ENCODE peak calls at places on chromosomes 5 and 9, in seven cellular contexts. L is SK-N-SH, A is nephron progenitor cell, H is AG04449, Y is EH, K is choroid plexus epithelial cell, I is pancreas. T is an unnamed sample.

GRCh38 chr5:116939641-116940040 is 365.0 kb upstream of the SEMA6A start:
- DNase-seq in A (no peak), Y (no peak), H (no peak), L (no peak), I (no peak), K (no peak), T (no peak)

GRCh38 chr5:119367502-119368237 is 11.9 kb downstream of the TNFAIP8 start:
- DNase-seq in Y (peak; percentile 50), K (no peak), H (no peak), I (no peak), A (no peak), L (no peak), T (no peak)

GRCh38 chr9:128807827-128808226 is 10.5 kb upstream of the ENDOG start:
- DNase-seq in H (no peak), L (no peak), A (no peak), I (no peak), Y (no peak), K (no peak), T (no peak)

GRCh38 chr9:23581936-23582335 is 244.1 kb downstream of the ELAVL2 start:
- DNase-seq in K (no peak), I (no peak), L (no peak), Y (no peak), A (no peak), H (no peak), T (no peak)

GRCh38 chr9:69535911-69536310 is 136.3 kb downstream of the APBA1 start:
- DNase-seq in Y (peak; percentile 33), A (no peak), H (peak; percentile 23), I (no peak), L (no peak), K (no peak), T (no peak)

GRCh38 chr9:115234094-115234493 is 116.1 kb upstream of the TNC start:
- DNase-seq in H (peak; percentile 73), L (no peak), I (no peak), K (peak; percentile 81), Y (peak; percentile 92), A (no peak), T (no peak)

GRCh38 chr5:134526483-134527155 is 1.1 kb downstream of the JADE2 start:
- DNase-seq in I (peak; percentile 91), A (peak; percentile 71), Y (peak; percentile 35), H (no peak), K (peak; percentile 73), L (peak; percentile 86), T (peak; percentile 88)

GRCh38 chr9:122036988-122037387 is 56.1 kb downstream of the TTLL11 start:
- DNase-seq in A (no peak), H (no peak), L (no peak), Y (peak; percentile 86), K (peak; percentile 47), I (no peak), T (no peak)

GRCh38 chr9:87324613-87325194 is 173.0 kb upstream of the DAPK1 start:
- DNase-seq in L (peak; percentile 64), A (no peak), I (no peak), K (peak; percentile 85), Y (peak; percentile 78), H (no peak), T (no peak)

GRCh38 chr5:172852490-172853354 is 18.7 kb downstream of the ERGIC1 start:
- DNase-seq in L (no peak), Y (peak; percentile 52), H (no peak), A (no peak), K (no peak), I (no peak), T (no peak)

GRCh38 chr9:2362170-2362569 is 259.4 kb upstream of the VLDLR start:
- DNase-seq in Y (no peak), A (no peak), H (no peak), L (no peak), I (no peak), K (no peak), T (no peak)

GRCh38 chr9:124639637-124640036 is 131.5 kb downstream of the NR6A1 start:
- DNase-seq in A (no peak), K (no peak), I (no peak), L (no peak), H (no peak), Y (no peak), T (no peak)

GRCh38 chr5:175853573-175854230 is 17.7 kb upstream of the CPLX2 start:
- DNase-seq in A (no peak), L (no peak), Y (no peak), K (no peak), I (no peak), H (no peak), T (no peak)

GRCh38 chr5:59161206-59162105 is 578.6 kb downstream of the RAB3C start:
- DNase-seq in L (no peak), I (no peak), A (no peak), Y (no peak), K (no peak), H (no peak), T (no peak)

GRCh38 chr9:136303066-136303824 is 649 bp downstream of the CCDC187 start:
- DNase-seq in I (no peak), L (no peak), A (no peak), K (no peak), H (no peak), Y (no peak), T (no peak)

GRCh38 chr9:129520981-129521380 is 99.9 kb downstream of the C9orf50 start:
- DNase-seq in I (no peak), Y (no peak), H (no peak), L (no peak), A (no peak), K (no peak), T (no peak)

GRCh38 chr5:42715791-42716190 is 40.8 kb upstream of the CCDC152 start:
- DNase-seq in H (no peak), Y (peak; percentile 7), I (no peak), K (no peak), L (no peak), A (peak; percentile 18), T (no peak)

GRCh38 chr9:33445389-33445881 is 2.0 kb downstream of the AQP3 start:
- DNase-seq in I (peak; percentile 82), K (no peak), A (no peak), L (no peak), H (no peak), Y (no peak), T (no peak)

GRCh38 chr9:114061292-114061691 is 16.8 kb downstream of the AMBP start:
- DNase-seq in I (no peak), K (no peak), Y (no peak), H (no peak), A (no peak), L (no peak), T (peak; percentile 1)

GRCh38 chr9:72441296-72442211 is 76.5 kb upstream of the ZFAND5 start:
- DNase-seq in A (no peak), I (no peak), H (no peak), Y (peak; percentile 37), K (no peak), L (no peak), T (no peak)

GRCh38 chr9:134192311-134192950 is 28.1 kb upstream of the RNU6ATAC start:
- DNase-seq in A (no peak), K (no peak), Y (no peak), L (peak; percentile 24), H (no peak), I (peak; percentile 43), T (peak; percentile 2)

GRCh38 chr5:107414802-107415201 is 255.9 kb downstream of the EFNA5 start:
- DNase-seq in K (no peak), L (no peak), A (no peak), I (no peak), H (no peak), Y (no peak), T (no peak)

GRCh38 chr5:139699352-139699751 is 51.2 kb downstream of the CXXC5 start:
- DNase-seq in I (no peak), H (no peak), K (no peak), Y (no peak), L (no peak), A (no peak), T (no peak)

GRCh38 chr5:101942321-101942882 is 353.7 kb downstream of the SLCO4C1 start:
- DNase-seq in K (peak; percentile 26), L (peak; percentile 27), A (peak; percentile 25), I (no peak), Y (peak; percentile 24), H (no peak), T (peak; percentile 50)

GRCh38 chr5:15483348-15484090 is 16.5 kb upstream of the FBXL7 start:
- DNase-seq in H (no peak), Y (peak; percentile 28), I (no peak), L (peak; percentile 53), A (no peak), K (peak; percentile 67), T (peak; percentile 66)

GRCh38 chr5:92838253-92838652 is 742.8 kb downstream of the NR2F1-AS1 start:
- DNase-seq in H (no peak), I (no peak), A (no peak), K (peak; percentile 44), L (no peak), Y (no peak), T (no peak)

GRCh38 chr5:164237531-164237930 is 732.1 kb downstream of the MAT2B start:
- DNase-seq in A (no peak), K (no peak), L (no peak), Y (no peak), H (peak; percentile 12), I (no peak), T (no peak)

GRCh38 chr5:139426222-139426885 is 13.0 kb downstream of the DNAJC18 start:
- DNase-seq in L (no peak), K (no peak), Y (peak; percentile 97), A (no peak), H (no peak), I (no peak), T (no peak)

GRCh38 chr5:173688708-173689107 is 72.3 kb upstream of the BOD1 start:
- DNase-seq in A (no peak), Y (no peak), K (peak; percentile 38), H (no peak), L (no peak), I (no peak), T (no peak)

GRCh38 chr5:22549876-22550671 is 303.1 kb downstream of the CDH12 start:
- DNase-seq in H (no peak), K (no peak), A (no peak), I (no peak), L (no peak), Y (no peak), T (no peak)

GRCh38 chr5:119355244-119355635 is 579 bp upstream of the TNFAIP8 start:
- DNase-seq in Y (no peak), I (no peak), H (no peak), A (no peak), L (no peak), K (no peak), T (no peak)

GRCh38 chr5:143557061-143557818 is 153.8 kb upstream of the NR3C1 start:
- DNase-seq in Y (peak; percentile 84), A (peak; percentile 4), L (no peak), K (peak; percentile 71), H (no peak), I (no peak), T (no peak)